ENCODE peak calls at places on chromosomes 12 and 14, in seven cellular contexts. One of them, this sample, is unnamed.

GRCh38 chr12:55188974-55189556 is 31.8 kb upstream of the OR10A7 start:
- DNase-seq in sciatic nerve: no peak
- DNase-seq in NB4: peak; percentile 82
- DNase-seq in lower lobe of right lung: no peak
- DNase-seq in cardiac muscle cell: peak; percentile 87
- DNase-seq in cardiac fibroblast: peak; percentile 85
- DNase-seq in HCT116: peak; percentile 69
- DNase-seq in this sample: peak; percentile 0

GRCh38 chr12:106251636-106252035 is 3.8 kb upstream of the CKAP4 start:
- DNase-seq in cardiac fibroblast: peak; percentile 18
- DNase-seq in cardiac muscle cell: peak; percentile 13
- DNase-seq in lower lobe of right lung: no peak
- DNase-seq in NB4: no peak
- DNase-seq in sciatic nerve: no peak
- DNase-seq in HCT116: no peak
- DNase-seq in this sample: no peak

GRCh38 chr12:62692884-62693283 is 226.3 kb downstream of the MON2 start:
- DNase-seq in lower lobe of right lung: no peak
- DNase-seq in sciatic nerve: no peak
- DNase-seq in NB4: no peak
- DNase-seq in cardiac muscle cell: peak; percentile 86
- DNase-seq in cardiac fibroblast: peak; percentile 82
- DNase-seq in HCT116: no peak
- DNase-seq in this sample: no peak

GRCh38 chr12:119910586-119910985 is 33.5 kb upstream of the CIT start:
- DNase-seq in cardiac fibroblast: no peak
- DNase-seq in NB4: no peak
- DNase-seq in HCT116: no peak
- DNase-seq in lower lobe of right lung: no peak
- DNase-seq in sciatic nerve: no peak
- DNase-seq in cardiac muscle cell: no peak
- DNase-seq in this sample: no peak

GRCh38 chr12:1050059-1050707 is 59.2 kb downstream of the ERC1 start:
- DNase-seq in HCT116: no peak
- DNase-seq in sciatic nerve: no peak
- DNase-seq in cardiac muscle cell: no peak
- DNase-seq in cardiac fibroblast: no peak
- DNase-seq in lower lobe of right lung: no peak
- DNase-seq in NB4: peak; percentile 9
- DNase-seq in this sample: no peak

GRCh38 chr12:105617141-105617540 is 286.6 kb downstream of the C12orf75 start:
- DNase-seq in sciatic nerve: no peak
- DNase-seq in lower lobe of right lung: no peak
- DNase-seq in NB4: no peak
- DNase-seq in cardiac muscle cell: no peak
- DNase-seq in cardiac fibroblast: no peak
- DNase-seq in HCT116: no peak
- DNase-seq in this sample: no peak

GRCh38 chr12:9331218-9331626 is 123.0 kb upstream of the PZP start:
- DNase-seq in cardiac muscle cell: peak; percentile 64
- DNase-seq in HCT116: peak; percentile 21
- DNase-seq in cardiac fibroblast: peak; percentile 65
- DNase-seq in lower lobe of right lung: peak; percentile 60
- DNase-seq in NB4: peak; percentile 66
- DNase-seq in sciatic nerve: peak; percentile 82
- DNase-seq in this sample: peak; percentile 51

GRCh38 chr14:100842799-100843198 is 16.9 kb downstream of the MEG3 start:
- DNase-seq in HCT116: no peak
- DNase-seq in cardiac muscle cell: peak; percentile 75
- DNase-seq in cardiac fibroblast: peak; percentile 78
- DNase-seq in lower lobe of right lung: peak; percentile 10
- DNase-seq in sciatic nerve: no peak
- DNase-seq in NB4: no peak
- DNase-seq in this sample: no peak

GRCh38 chr14:22266141-22266442 is 322.9 kb downstream of the DAD1 start:
- DNase-seq in cardiac muscle cell: no peak
- DNase-seq in sciatic nerve: no peak
- DNase-seq in HCT116: no peak
- DNase-seq in cardiac fibroblast: no peak
- DNase-seq in NB4: no peak
- DNase-seq in lower lobe of right lung: no peak
- DNase-seq in this sample: no peak

GRCh38 chr14:65250162-65250495 is 147.8 kb upstream of the MAX start:
- DNase-seq in sciatic nerve: no peak
- DNase-seq in cardiac fibroblast: no peak
- DNase-seq in cardiac muscle cell: no peak
- DNase-seq in HCT116: no peak
- DNase-seq in NB4: no peak
- DNase-seq in lower lobe of right lung: no peak
- DNase-seq in this sample: no peak

GRCh38 chr12:47870175-47870781 is 34.5 kb downstream of the VDR start:
- DNase-seq in sciatic nerve: peak; percentile 73
- DNase-seq in NB4: peak; percentile 54
- DNase-seq in cardiac fibroblast: peak; percentile 59
- DNase-seq in cardiac muscle cell: peak; percentile 46
- DNase-seq in HCT116: no peak
- DNase-seq in lower lobe of right lung: no peak
- DNase-seq in this sample: no peak

GRCh38 chr12:93813972-93814821 is 137.0 kb downstream of the CRADD start:
- DNase-seq in lower lobe of right lung: peak; percentile 74
- DNase-seq in cardiac fibroblast: peak; percentile 99
- DNase-seq in cardiac muscle cell: peak; percentile 98
- DNase-seq in HCT116: no peak
- DNase-seq in NB4: no peak
- DNase-seq in sciatic nerve: peak; percentile 82
- DNase-seq in this sample: no peak

GRCh38 chr12:67358686-67359374 is 89.7 kb downstream of the CAND1 start:
- DNase-seq in cardiac muscle cell: peak; percentile 89
- DNase-seq in lower lobe of right lung: no peak
- DNase-seq in sciatic nerve: no peak
- DNase-seq in NB4: peak; percentile 27
- DNase-seq in HCT116: no peak
- DNase-seq in cardiac fibroblast: peak; percentile 80
- DNase-seq in this sample: no peak

GRCh38 chr14:61111145-61112130 is 130.4 kb downstream of the SLC38A6 start:
- DNase-seq in HCT116: no peak
- DNase-seq in NB4: no peak
- DNase-seq in cardiac muscle cell: peak; percentile 48
- DNase-seq in lower lobe of right lung: no peak
- DNase-seq in sciatic nerve: no peak
- DNase-seq in cardiac fibroblast: peak; percentile 28
- DNase-seq in this sample: no peak

GRCh38 chr14:34403646-34404045 is 58.4 kb downstream of the SPTSSA start:
- DNase-seq in cardiac fibroblast: peak; percentile 5
- DNase-seq in sciatic nerve: no peak
- DNase-seq in lower lobe of right lung: no peak
- DNase-seq in NB4: peak; percentile 60
- DNase-seq in cardiac muscle cell: peak; percentile 46
- DNase-seq in HCT116: no peak
- DNase-seq in this sample: no peak

GRCh38 chr12:33041562-33041961 is 145.0 kb upstream of the PKP2 start:
- DNase-seq in cardiac fibroblast: no peak
- DNase-seq in sciatic nerve: no peak
- DNase-seq in HCT116: no peak
- DNase-seq in NB4: no peak
- DNase-seq in lower lobe of right lung: no peak
- DNase-seq in cardiac muscle cell: no peak
- DNase-seq in this sample: no peak

GRCh38 chr14:87312138-87312537 is 680.8 kb downstream of the GALC start:
- DNase-seq in cardiac muscle cell: no peak
- DNase-seq in cardiac fibroblast: no peak
- DNase-seq in HCT116: no peak
- DNase-seq in sciatic nerve: no peak
- DNase-seq in NB4: no peak
- DNase-seq in lower lobe of right lung: no peak
- DNase-seq in this sample: no peak

GRCh38 chr14:32567543-32568384 is 238.7 kb downstream of the AKAP6 start:
- DNase-seq in sciatic nerve: no peak
- DNase-seq in cardiac muscle cell: peak; percentile 32
- DNase-seq in cardiac fibroblast: peak; percentile 16
- DNase-seq in NB4: no peak
- DNase-seq in HCT116: no peak
- DNase-seq in lower lobe of right lung: no peak
- DNase-seq in this sample: no peak

GRCh38 chr12:132089407-132089910 is 54.7 kb downstream of the DDX51 start:
- DNase-seq in NB4: no peak
- DNase-seq in sciatic nerve: no peak
- DNase-seq in lower lobe of right lung: no peak
- DNase-seq in cardiac muscle cell: peak; percentile 12
- DNase-seq in HCT116: no peak
- DNase-seq in cardiac fibroblast: peak; percentile 34
- DNase-seq in this sample: no peak

GRCh38 chr12:116559330-116560080 is at the start of gene MAP1LC3B2:
- DNase-seq in lower lobe of right lung: peak; percentile 75
- DNase-seq in HCT116: peak; percentile 36
- DNase-seq in sciatic nerve: peak; percentile 72
- DNase-seq in NB4: peak; percentile 100
- DNase-seq in cardiac muscle cell: peak; percentile 90
- DNase-seq in cardiac fibroblast: peak; percentile 84
- DNase-seq in this sample: peak; percentile 56

GRCh38 chr14:51089278-51089677 is 5.6 kb downstream of the TRIM9 start:
- DNase-seq in sciatic nerve: no peak
- DNase-seq in HCT116: no peak
- DNase-seq in lower lobe of right lung: no peak
- DNase-seq in NB4: no peak
- DNase-seq in cardiac fibroblast: no peak
- DNase-seq in cardiac muscle cell: no peak
- DNase-seq in this sample: no peak

GRCh38 chr14:75531660-75532317 is 9.5 kb downstream of the BATF start:
- DNase-seq in NB4: no peak
- DNase-seq in HCT116: no peak
- DNase-seq in sciatic nerve: no peak
- DNase-seq in cardiac fibroblast: no peak
- DNase-seq in lower lobe of right lung: no peak
- DNase-seq in cardiac muscle cell: no peak
- DNase-seq in this sample: no peak

GRCh38 chr14:30996892-30997659 is 28.4 kb upstream of the AP4S1 start:
- DNase-seq in sciatic nerve: no peak
- DNase-seq in HCT116: no peak
- DNase-seq in NB4: no peak
- DNase-seq in cardiac muscle cell: no peak
- DNase-seq in lower lobe of right lung: no peak
- DNase-seq in cardiac fibroblast: no peak
- DNase-seq in this sample: no peak

GRCh38 chr12:25689996-25690501 is 137.0 kb upstream of the LMNTD1 start:
- DNase-seq in cardiac muscle cell: peak; percentile 72
- DNase-seq in lower lobe of right lung: peak; percentile 50
- DNase-seq in NB4: no peak
- DNase-seq in sciatic nerve: peak; percentile 61
- DNase-seq in cardiac fibroblast: peak; percentile 68
- DNase-seq in HCT116: no peak
- DNase-seq in this sample: no peak

GRCh38 chr12:21940972-21941521 is at the start of gene ABCC9:
- DNase-seq in sciatic nerve: peak; percentile 70
- DNase-seq in NB4: no peak
- DNase-seq in lower lobe of right lung: peak; percentile 51
- DNase-seq in HCT116: no peak
- DNase-seq in cardiac fibroblast: peak; percentile 25
- DNase-seq in cardiac muscle cell: peak; percentile 35
- DNase-seq in this sample: no peak

GRCh38 chr12:18250313-18250916 is 10.9 kb upstream of the PIK3C2G start:
- DNase-seq in lower lobe of right lung: no peak
- DNase-seq in NB4: peak; percentile 79
- DNase-seq in cardiac fibroblast: peak; percentile 84
- DNase-seq in HCT116: peak; percentile 54
- DNase-seq in sciatic nerve: no peak
- DNase-seq in cardiac muscle cell: peak; percentile 82
- DNase-seq in this sample: no peak

GRCh38 chr14:92323916-92324818 is 1.2 kb downstream of the SLC24A4 start:
- DNase-seq in NB4: no peak
- DNase-seq in HCT116: no peak
- DNase-seq in lower lobe of right lung: no peak
- DNase-seq in cardiac fibroblast: no peak
- DNase-seq in cardiac muscle cell: no peak
- DNase-seq in sciatic nerve: no peak
- DNase-seq in this sample: no peak

GRCh38 chr12:115132145-115132544 is 448.2 kb upstream of the TBX3 start:
- DNase-seq in cardiac muscle cell: peak; percentile 78
- DNase-seq in NB4: no peak
- DNase-seq in sciatic nerve: no peak
- DNase-seq in lower lobe of right lung: no peak
- DNase-seq in HCT116: no peak
- DNase-seq in cardiac fibroblast: peak; percentile 67
- DNase-seq in this sample: no peak

GRCh38 chr12:45944771-45945170 is 45.6 kb downstream of the SCAF11 start:
- DNase-seq in lower lobe of right lung: no peak
- DNase-seq in cardiac muscle cell: peak; percentile 80
- DNase-seq in HCT116: no peak
- DNase-seq in cardiac fibroblast: peak; percentile 73
- DNase-seq in sciatic nerve: no peak
- DNase-seq in NB4: no peak
- DNase-seq in this sample: no peak

GRCh38 chr14:61516957-61517356 is 178.4 kb upstream of the HIF1A start:
- DNase-seq in cardiac fibroblast: peak; percentile 84
- DNase-seq in sciatic nerve: no peak
- DNase-seq in HCT116: no peak
- DNase-seq in NB4: no peak
- DNase-seq in cardiac muscle cell: peak; percentile 81
- DNase-seq in lower lobe of right lung: no peak
- DNase-seq in this sample: no peak

GRCh38 chr14:91998667-91999570 is 40.9 kb downstream of the TRIP11 start:
- DNase-seq in cardiac muscle cell: no peak
- DNase-seq in NB4: no peak
- DNase-seq in sciatic nerve: no peak
- DNase-seq in lower lobe of right lung: no peak
- DNase-seq in HCT116: no peak
- DNase-seq in cardiac fibroblast: no peak
- DNase-seq in this sample: no peak

GRCh38 chr14:102325791-102326345 is 6.3 kb downstream of the ZNF839 start:
- DNase-seq in cardiac fibroblast: no peak
- DNase-seq in NB4: no peak
- DNase-seq in lower lobe of right lung: no peak
- DNase-seq in sciatic nerve: no peak
- DNase-seq in HCT116: no peak
- DNase-seq in cardiac muscle cell: no peak
- DNase-seq in this sample: no peak

GRCh38 chr12:69052613-69053408 is 119.8 kb upstream of the CPM start:
- DNase-seq in cardiac muscle cell: peak; percentile 78
- DNase-seq in lower lobe of right lung: no peak
- DNase-seq in NB4: no peak
- DNase-seq in cardiac fibroblast: peak; percentile 68
- DNase-seq in HCT116: peak; percentile 24
- DNase-seq in sciatic nerve: no peak
- DNase-seq in this sample: peak; percentile 59

GRCh38 chr12:51906452-51907082 is 737 bp upstream of the ACVRL1 start:
- DNase-seq in cardiac fibroblast: peak; percentile 26
- DNase-seq in lower lobe of right lung: peak; percentile 39
- DNase-seq in cardiac muscle cell: no peak
- DNase-seq in sciatic nerve: peak; percentile 62
- DNase-seq in HCT116: no peak
- DNase-seq in NB4: no peak
- DNase-seq in this sample: no peak

GRCh38 chr14:33317675-33318074 is 379.0 kb downstream of the NPAS3 start:
- DNase-seq in cardiac muscle cell: no peak
- DNase-seq in lower lobe of right lung: no peak
- DNase-seq in HCT116: no peak
- DNase-seq in NB4: no peak
- DNase-seq in cardiac fibroblast: no peak
- DNase-seq in sciatic nerve: no peak
- DNase-seq in this sample: no peak

This sample was measured in stimulated activated naive CD4-positive, alpha-beta T cell treated with Interleukin-2 at 50 U/mL for 16 hours.